ENCODE peak calls at places on chromosomes 16 and 17, in eight cellular contexts. One of them, this sample, is unnamed.

GRCh38 chr17:61997649-61998048 is 67.4 kb downstream of the MED13 start:
- DNase-seq in esophagus muscularis mucosa: no peak
- DNase-seq in prostate gland: peak
- DNase-seq in A549: no peak
- DNase-seq in fibroblast of mammary gland: peak
- DNase-seq in brain microvascular endothelial cell: no peak
- DNase-seq in osteoblast: no peak
- DNase-seq in K562: no peak
- DNase-seq in this sample: peak

GRCh38 chr17:18033442-18034099 is 5.4 kb downstream of the ATPAF2 start:
- DNase-seq in esophagus muscularis mucosa: no peak
- DNase-seq in prostate gland: peak
- DNase-seq in A549: peak
- DNase-seq in fibroblast of mammary gland: peak
- DNase-seq in brain microvascular endothelial cell: peak
- DNase-seq in osteoblast: peak
- DNase-seq in K562: peak
- DNase-seq in this sample: peak

GRCh38 chr16:48054881-48055601 is 100.8 kb downstream of the ABCC12 start:
- DNase-seq in esophagus muscularis mucosa: no peak
- DNase-seq in prostate gland: peak
- DNase-seq in A549: peak
- DNase-seq in fibroblast of mammary gland: peak
- DNase-seq in brain microvascular endothelial cell: peak
- DNase-seq in osteoblast: peak
- DNase-seq in K562: peak
- DNase-seq in this sample: no peak

GRCh38 chr17:50459081-50459676 is 9.5 kb downstream of the CHAD start:
- DNase-seq in esophagus muscularis mucosa: no peak
- DNase-seq in prostate gland: peak
- DNase-seq in A549: peak
- DNase-seq in fibroblast of mammary gland: peak
- DNase-seq in brain microvascular endothelial cell: peak
- DNase-seq in osteoblast: no peak
- DNase-seq in K562: peak
- DNase-seq in this sample: peak

GRCh38 chr17:77256710-77257109 is 115.9 kb downstream of the SEC14L1 start:
- DNase-seq in esophagus muscularis mucosa: no peak
- DNase-seq in prostate gland: no peak
- DNase-seq in A549: no peak
- DNase-seq in fibroblast of mammary gland: no peak
- DNase-seq in brain microvascular endothelial cell: no peak
- DNase-seq in osteoblast: peak
- DNase-seq in K562: no peak
- DNase-seq in this sample: no peak

GRCh38 chr17:75808905-75809621 is 24.5 kb downstream of the UNK start:
- DNase-seq in esophagus muscularis mucosa: no peak
- DNase-seq in prostate gland: peak
- DNase-seq in A549: no peak
- DNase-seq in fibroblast of mammary gland: peak
- DNase-seq in brain microvascular endothelial cell: peak
- DNase-seq in osteoblast: peak
- DNase-seq in K562: peak
- DNase-seq in this sample: no peak

GRCh38 chr17:9343513-9343912 is 232.1 kb downstream of the STX8 start:
- DNase-seq in esophagus muscularis mucosa: no peak
- DNase-seq in prostate gland: no peak
- DNase-seq in A549: no peak
- DNase-seq in fibroblast of mammary gland: no peak
- DNase-seq in brain microvascular endothelial cell: no peak
- DNase-seq in osteoblast: no peak
- DNase-seq in K562: peak
- DNase-seq in this sample: no peak

GRCh38 chr16:65315004-65315398 is 193.1 kb upstream of the CDH11 start:
- DNase-seq in esophagus muscularis mucosa: no peak
- DNase-seq in prostate gland: no peak
- DNase-seq in A549: no peak
- DNase-seq in fibroblast of mammary gland: peak
- DNase-seq in brain microvascular endothelial cell: no peak
- DNase-seq in osteoblast: no peak
- DNase-seq in K562: no peak
- DNase-seq in this sample: no peak

GRCh38 chr17:27222515-27222914 is 71.4 kb upstream of the WSB1 start:
- DNase-seq in esophagus muscularis mucosa: no peak
- DNase-seq in prostate gland: no peak
- DNase-seq in A549: no peak
- DNase-seq in fibroblast of mammary gland: no peak
- DNase-seq in brain microvascular endothelial cell: no peak
- DNase-seq in osteoblast: no peak
- DNase-seq in K562: no peak
- DNase-seq in this sample: no peak

GRCh38 chr17:56891751-56892150 is 22.1 kb downstream of the TRIM25 start:
- DNase-seq in esophagus muscularis mucosa: no peak
- DNase-seq in prostate gland: no peak
- DNase-seq in A549: peak
- DNase-seq in fibroblast of mammary gland: no peak
- DNase-seq in brain microvascular endothelial cell: no peak
- DNase-seq in osteoblast: no peak
- DNase-seq in K562: peak
- DNase-seq in this sample: no peak

GRCh38 chr17:10126554-10127493 is 71.6 kb downstream of the GAS7 start:
- DNase-seq in esophagus muscularis mucosa: no peak
- DNase-seq in prostate gland: no peak
- DNase-seq in A549: no peak
- DNase-seq in fibroblast of mammary gland: peak
- DNase-seq in brain microvascular endothelial cell: no peak
- DNase-seq in osteoblast: peak
- DNase-seq in K562: no peak
- DNase-seq in this sample: no peak

GRCh38 chr16:52546291-52546941 is 527 bp downstream of the TOX3 start:
- DNase-seq in esophagus muscularis mucosa: peak
- DNase-seq in prostate gland: no peak
- DNase-seq in A549: no peak
- DNase-seq in fibroblast of mammary gland: no peak
- DNase-seq in brain microvascular endothelial cell: no peak
- DNase-seq in osteoblast: no peak
- DNase-seq in K562: no peak
- DNase-seq in this sample: no peak

GRCh38 chr17:45021607-45022287 is 29.7 kb downstream of the DCAKD start:
- DNase-seq in esophagus muscularis mucosa: no peak
- DNase-seq in prostate gland: peak
- DNase-seq in A549: peak
- DNase-seq in fibroblast of mammary gland: peak
- DNase-seq in brain microvascular endothelial cell: no peak
- DNase-seq in osteoblast: peak
- DNase-seq in K562: peak
- DNase-seq in this sample: no peak

GRCh38 chr17:45020354-45021138 is 30.9 kb downstream of the DCAKD start:
- DNase-seq in esophagus muscularis mucosa: no peak
- DNase-seq in prostate gland: peak
- DNase-seq in A549: no peak
- DNase-seq in fibroblast of mammary gland: peak
- DNase-seq in brain microvascular endothelial cell: peak
- DNase-seq in osteoblast: peak
- DNase-seq in K562: no peak
- DNase-seq in this sample: no peak

GRCh38 chr17:45019177-45019711 is 32.2 kb downstream of the DCAKD start:
- DNase-seq in esophagus muscularis mucosa: no peak
- DNase-seq in prostate gland: no peak
- DNase-seq in A549: peak
- DNase-seq in fibroblast of mammary gland: peak
- DNase-seq in brain microvascular endothelial cell: no peak
- DNase-seq in osteoblast: peak
- DNase-seq in K562: peak
- DNase-seq in this sample: no peak

GRCh38 chr17:45022655-45023339 is 28.6 kb downstream of the DCAKD start:
- DNase-seq in esophagus muscularis mucosa: no peak
- DNase-seq in prostate gland: no peak
- DNase-seq in A549: no peak
- DNase-seq in fibroblast of mammary gland: no peak
- DNase-seq in brain microvascular endothelial cell: no peak
- DNase-seq in osteoblast: peak
- DNase-seq in K562: no peak
- DNase-seq in this sample: no peak

DNA sequence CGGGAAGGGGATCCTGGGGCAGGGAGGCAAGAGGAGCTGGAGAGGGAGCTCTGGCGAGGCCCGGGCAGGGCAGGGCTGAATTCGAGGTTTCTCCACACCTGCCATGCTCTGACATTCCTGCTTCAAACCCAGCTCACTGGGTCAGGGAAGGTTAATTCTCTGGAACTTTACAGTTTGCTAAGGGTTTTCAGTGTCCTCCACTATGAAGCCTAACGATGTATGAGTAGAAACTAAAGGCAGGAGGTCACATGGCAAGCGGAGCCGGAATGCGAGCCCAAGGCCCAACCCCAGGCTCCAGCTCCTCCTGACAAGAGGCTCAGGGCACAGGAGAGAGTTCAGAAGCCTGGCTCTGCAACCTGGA is 29.2 kb downstream of the DCAKD start:
- DNase-seq in esophagus muscularis mucosa: no peak
- DNase-seq in prostate gland: no peak
- DNase-seq in A549: no peak
- DNase-seq in fibroblast of mammary gland: no peak
- DNase-seq in brain microvascular endothelial cell: no peak
- DNase-seq in osteoblast: peak
- DNase-seq in K562: no peak
- DNase-seq in this sample: no peak
- H3K4me3 ChIP-seq in esophagus muscularis mucosa: peak
- H3K4me3 ChIP-seq in prostate gland: no peak
- H3K4me3 ChIP-seq in A549: no peak
- H3K4me3 ChIP-seq in fibroblast of mammary gland: no peak
- H3K4me3 ChIP-seq in brain microvascular endothelial cell: no peak
- H3K4me3 ChIP-seq in osteoblast: no peak
- H3K4me3 ChIP-seq in K562: no peak
- H3K4me3 ChIP-seq in this sample: no peak

DNA sequence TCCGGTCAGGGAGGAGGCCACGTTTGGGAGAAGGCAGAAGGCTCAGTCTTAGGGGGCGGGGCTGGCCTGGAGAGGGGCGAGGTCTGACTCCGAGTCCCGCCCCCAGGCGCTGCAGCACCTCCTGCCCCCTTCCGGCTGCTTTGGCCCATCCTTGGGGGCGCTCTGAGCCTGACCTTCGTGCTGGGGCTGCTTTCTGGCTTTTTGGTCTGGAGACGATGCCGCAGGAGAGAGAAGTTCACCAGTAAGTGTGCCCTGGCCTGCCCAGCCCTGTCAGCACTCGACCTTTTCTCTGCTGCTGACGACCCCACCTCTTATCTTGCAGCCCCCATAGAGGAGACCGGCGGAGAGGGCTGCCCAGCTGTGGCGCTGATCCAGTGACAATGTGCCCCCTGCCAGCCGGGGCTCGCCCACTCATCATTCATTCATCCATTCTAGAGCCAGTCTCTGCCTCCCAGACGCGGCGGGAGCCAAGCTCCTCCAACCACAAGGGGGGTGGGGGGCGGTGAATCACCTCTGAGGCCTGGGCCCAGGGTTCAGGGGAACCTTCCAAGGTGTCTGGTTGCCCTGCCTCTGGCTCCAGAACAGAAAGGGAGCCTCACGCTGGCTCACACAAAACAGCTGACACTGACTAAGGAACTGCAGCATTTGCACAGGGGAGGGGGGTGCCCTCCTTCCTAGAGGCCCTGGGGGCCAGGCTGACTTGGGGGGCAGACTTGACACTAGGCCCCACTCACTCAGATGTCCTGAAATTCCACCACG is 1.5 kb downstream of the TNFRSF12A start:
- DNase-seq in esophagus muscularis mucosa: no peak
- DNase-seq in prostate gland: peak
- DNase-seq in A549: peak
- DNase-seq in fibroblast of mammary gland: peak
- DNase-seq in brain microvascular endothelial cell: peak
- DNase-seq in osteoblast: peak
- DNase-seq in K562: peak
- DNase-seq in this sample: no peak
- TF ChIP-seq CTCF in esophagus muscularis mucosa: no peak
- TF ChIP-seq CTCF in prostate gland: peak
- TF ChIP-seq CTCF in A549: peak
- TF ChIP-seq CTCF in fibroblast of mammary gland: peak
- TF ChIP-seq CTCF in brain microvascular endothelial cell: peak
- TF ChIP-seq CTCF in osteoblast: peak
- TF ChIP-seq CTCF in K562: peak
- TF ChIP-seq CTCF in this sample: peak

DNA sequence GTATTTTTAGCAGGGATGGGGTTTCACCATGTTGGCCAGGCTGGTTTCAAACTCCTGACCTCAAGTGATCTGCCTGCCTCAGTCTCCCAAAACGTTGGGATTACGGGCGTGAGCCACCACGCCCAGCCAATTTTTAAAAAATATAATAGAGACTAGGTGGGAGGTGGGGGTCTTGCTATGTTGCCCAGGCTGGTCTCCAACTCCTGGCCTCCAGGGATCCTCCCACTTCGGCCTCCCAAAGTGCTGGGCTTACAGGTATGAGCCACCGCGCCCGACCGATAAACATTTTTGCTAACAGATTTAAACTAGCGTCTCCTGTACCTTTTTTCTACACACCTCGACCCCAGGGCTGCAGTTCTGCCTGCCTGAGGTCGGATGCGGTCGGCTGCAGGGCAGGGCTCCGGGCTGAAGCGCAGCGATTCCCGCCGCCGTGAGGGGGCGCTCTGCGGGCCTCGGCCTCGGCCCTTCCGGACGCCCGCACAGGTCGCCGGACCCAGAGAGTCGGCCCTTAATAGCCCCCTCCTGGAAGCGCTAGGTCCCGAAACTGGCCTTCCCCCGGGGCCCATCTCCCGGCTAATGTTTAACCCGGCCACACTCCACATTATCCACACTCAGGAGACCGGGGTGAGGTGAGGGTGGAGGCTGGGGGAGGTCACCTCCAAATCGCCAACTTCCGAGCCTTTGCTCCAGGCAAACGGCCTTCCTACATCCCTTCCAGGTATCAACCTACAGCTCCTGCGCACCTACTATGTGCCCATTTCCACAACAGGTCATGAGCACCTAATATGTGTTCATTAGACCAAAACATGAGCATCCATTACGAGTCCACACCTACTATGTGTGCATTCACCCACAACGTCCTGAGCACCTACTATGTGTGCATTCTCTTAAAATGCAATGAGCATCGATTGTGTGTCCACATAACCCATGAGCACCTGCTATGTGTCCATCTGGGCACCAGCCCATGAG is 2.0 kb upstream of the GLIS2 start:
- DNase-seq in esophagus muscularis mucosa: no peak
- DNase-seq in prostate gland: no peak
- DNase-seq in A549: peak
- DNase-seq in fibroblast of mammary gland: peak
- DNase-seq in brain microvascular endothelial cell: no peak
- DNase-seq in osteoblast: peak
- DNase-seq in K562: peak
- DNase-seq in this sample: no peak
- H3K4me3 ChIP-seq in esophagus muscularis mucosa: no peak
- H3K4me3 ChIP-seq in prostate gland: no peak
- H3K4me3 ChIP-seq in A549: no peak
- H3K4me3 ChIP-seq in fibroblast of mammary gland: no peak
- H3K4me3 ChIP-seq in brain microvascular endothelial cell: no peak
- H3K4me3 ChIP-seq in osteoblast: peak
- H3K4me3 ChIP-seq in K562: no peak
- H3K4me3 ChIP-seq in this sample: no peak

GRCh38 chr16:84141143-84141670 is 3.8 kb downstream of the HSDL1 start:
- DNase-seq in esophagus muscularis mucosa: no peak
- DNase-seq in prostate gland: no peak
- DNase-seq in A549: peak
- DNase-seq in fibroblast of mammary gland: no peak
- DNase-seq in brain microvascular endothelial cell: no peak
- DNase-seq in osteoblast: no peak
- DNase-seq in K562: no peak
- DNase-seq in this sample: no peak
- TF ChIP-seq CTCF in esophagus muscularis mucosa: no peak
- TF ChIP-seq CTCF in prostate gland: no peak
- TF ChIP-seq CTCF in A549: no peak
- TF ChIP-seq CTCF in fibroblast of mammary gland: no peak
- TF ChIP-seq CTCF in brain microvascular endothelial cell: peak
- TF ChIP-seq CTCF in osteoblast: no peak
- TF ChIP-seq CTCF in K562: peak
- TF ChIP-seq CTCF in this sample: no peak